ENCODE peak calls at places on chromosomes 2 and 18, in nine cellular contexts. F, M, I, Z, Q, S, E, U and X are unnamed samples.
A peak's percentile ranks its signal among the peaks of the same experiment; 100 is the strongest.

GRCh38 chr2:221097568-221097915 is 474.6 kb downstream of the EPHA4 start:
- DNase-seq in F (peak; percentile 92), M (no peak), I (no peak), Z (no peak), Q (peak; percentile 34), S (peak; percentile 13), E (no peak), U (no peak), X (no peak)

GRCh38 chr2:12424219-12424618 is 292.5 kb upstream of the TRIB2 start:
- DNase-seq in F (no peak), M (no peak), I (no peak), Z (no peak), Q (no peak), S (no peak), E (no peak), U (peak; percentile 40), X (no peak)

GRCh38 chr18:35497006-35497333 is 790 bp downstream of the INO80C start:
- DNase-seq in F (peak; percentile 51), M (no peak), I (no peak), Z (no peak), Q (no peak), S (peak; percentile 29), E (peak; percentile 17), U (no peak), X (no peak)

GRCh38 chr2:109126501-109126860 is 2.5 kb upstream of the SH3RF3 start:
- DNase-seq in F (peak; percentile 92), M (no peak), I (no peak), Z (no peak), Q (peak; percentile 16), S (no peak), E (no peak), U (no peak), X (no peak)

GRCh38 chr2:219369447-219369861 is 18.3 kb downstream of the DNPEP start:
- DNase-seq in F (peak; percentile 69), M (no peak), I (no peak), Z (peak; percentile 69), Q (no peak), S (peak; percentile 44), E (no peak), U (peak; percentile 40), X (no peak)

GRCh38 chr2:152740743-152741328 is 22.4 kb downstream of the ARL6IP6 start:
- DNase-seq in F (peak; percentile 72), M (peak; percentile 42), I (no peak), Z (no peak), Q (no peak), S (no peak), E (peak; percentile 10), U (no peak), X (no peak)

GRCh38 chr18:59446012-59446411 is 86.9 kb upstream of the LMAN1 start:
- DNase-seq in F (peak; percentile 42), M (no peak), I (no peak), Z (no peak), Q (no peak), S (no peak), E (peak; percentile 72), U (no peak), X (no peak)

GRCh38 chr2:19357383-19358241 is 811 bp downstream of the OSR1 start:
- DNase-seq in F (peak; percentile 57), M (no peak), I (no peak), Z (no peak), Q (no peak), S (no peak), E (peak; percentile 51), U (peak; percentile 38), X (no peak)

GRCh38 chr18:5424903-5425302 is 118.9 kb downstream of the EPB41L3 start:
- DNase-seq in F (peak; percentile 65), M (no peak), I (no peak), Z (no peak), Q (no peak), S (no peak), E (peak; percentile 43), U (no peak), X (no peak)

GRCh38 chr2:96427917-96428316 is 77.2 kb downstream of the NEURL3 start:
- DNase-seq in F (peak; percentile 70), M (peak; percentile 82), I (no peak), Z (peak; percentile 40), Q (no peak), S (no peak), E (no peak), U (no peak), X (no peak)

GRCh38 chr2:67571785-67572718 is 174.9 kb downstream of the ETAA1 start:
- DNase-seq in F (peak; percentile 83), M (no peak), I (no peak), Z (no peak), Q (no peak), S (no peak), E (no peak), U (no peak), X (no peak)

GRCh38 chr2:45812039-45812500 is 160.6 kb downstream of the PRKCE start:
- DNase-seq in F (peak; percentile 86), M (no peak), I (no peak), Z (no peak), Q (no peak), S (no peak), E (no peak), U (no peak), X (no peak)

GRCh38 chr18:68764016-68764415 is 33.9 kb upstream of the CCDC102B start:
- DNase-seq in F (peak; percentile 77), M (no peak), I (no peak), Z (no peak), Q (no peak), S (no peak), E (no peak), U (no peak), X (no peak)

GRCh38 chr2:213995400-213996105 is 415.3 kb upstream of the VWC2L start:
- DNase-seq in F (peak; percentile 94), M (peak; percentile 54), I (no peak), Z (no peak), Q (no peak), S (no peak), E (no peak), U (no peak), X (no peak)

GRCh38 chr2:40096360-40096759 is 317.3 kb upstream of the THUMPD2 start:
- DNase-seq in F (peak; percentile 85), M (no peak), I (no peak), Z (no peak), Q (no peak), S (no peak), E (no peak), U (no peak), X (no peak)

GRCh38 chr18:50058731-50059130 is 136.2 kb downstream of the MYO5B start:
- DNase-seq in F (no peak), M (no peak), I (no peak), Z (no peak), Q (no peak), S (no peak), E (no peak), U (no peak), X (no peak)

GRCh38 chr2:207083361-207084080 is 82.2 kb downstream of the KLF7 start:
- DNase-seq in F (no peak), M (no peak), I (no peak), Z (no peak), Q (no peak), S (no peak), E (no peak), U (no peak), X (no peak)
- H3K36me3 ChIP-seq in F (peaks cover 58% of the 10 kb centered on the region), M (no peaks in the 10 kb centered on the region), I (peaks cover 21% of the 10 kb centered on the region), Z (peaks cover 2% of the 10 kb centered on the region), Q (peaks cover 38% of the 10 kb centered on the region), S (peaks cover 60% of the 10 kb centered on the region), E (peaks cover 4% of the 10 kb centered on the region), U (no peaks in the 10 kb centered on the region), X (no peaks in the 10 kb centered on the region)

DNA sequence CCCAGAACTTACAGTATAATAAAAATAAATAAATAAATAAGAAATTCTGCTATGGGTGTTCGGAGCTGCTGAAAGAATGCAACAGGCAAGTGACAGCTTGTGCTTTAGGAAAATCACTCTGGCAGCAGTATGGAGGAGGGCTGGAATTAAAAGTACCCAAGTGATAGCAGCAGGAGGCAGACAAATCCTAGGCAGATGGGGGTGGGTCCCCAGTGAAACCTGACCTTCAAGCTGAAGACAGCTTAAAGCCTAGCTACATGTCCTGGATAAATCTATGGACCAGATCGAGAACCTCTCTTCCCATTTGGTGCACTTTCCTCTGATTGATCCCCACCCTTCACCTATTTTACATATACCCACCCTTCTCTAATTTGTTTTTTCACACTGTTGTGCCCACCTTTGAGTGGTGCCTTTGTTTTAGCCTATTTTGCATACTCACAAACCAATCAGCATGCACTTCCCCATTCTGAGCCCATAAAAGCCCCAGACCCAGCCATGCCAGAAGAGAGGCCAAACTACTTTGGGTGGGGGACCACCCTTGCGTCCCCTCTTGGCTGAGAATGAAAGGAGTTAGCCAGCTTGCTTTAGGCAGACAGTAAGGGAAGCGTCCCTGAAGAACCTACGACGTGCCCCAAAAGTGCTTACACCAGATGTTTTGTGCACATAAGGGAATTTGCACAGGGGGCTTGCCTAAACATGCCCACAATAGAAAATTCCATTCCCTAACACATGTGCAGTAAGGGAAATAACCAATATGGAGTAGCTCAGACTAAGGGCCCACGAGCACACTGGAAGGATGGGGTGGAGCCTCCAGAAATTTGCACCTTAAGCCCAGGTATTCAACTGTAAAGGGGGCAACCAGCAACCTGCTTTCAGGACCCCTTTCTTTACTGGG is 3.0 kb downstream of the METTL8 start:
- DNase-seq in F (no peak), M (no peak), I (no peak), Z (no peak), Q (peak; percentile 47), S (no peak), E (peak; percentile 49), U (no peak), X (no peak)
- H3K9me3 ChIP-seq in F (no peaks in the 10 kb centered on the region), M (peaks cover 10% of the 10 kb centered on the region), I (no peaks in the 10 kb centered on the region), Z (no peaks in the 10 kb centered on the region), Q (peaks cover 5% of the 10 kb centered on the region), S (no peaks in the 10 kb centered on the region), E (no peaks in the 10 kb centered on the region), U (no peaks in the 10 kb centered on the region), X (no peaks in the 10 kb centered on the region)

DNA sequence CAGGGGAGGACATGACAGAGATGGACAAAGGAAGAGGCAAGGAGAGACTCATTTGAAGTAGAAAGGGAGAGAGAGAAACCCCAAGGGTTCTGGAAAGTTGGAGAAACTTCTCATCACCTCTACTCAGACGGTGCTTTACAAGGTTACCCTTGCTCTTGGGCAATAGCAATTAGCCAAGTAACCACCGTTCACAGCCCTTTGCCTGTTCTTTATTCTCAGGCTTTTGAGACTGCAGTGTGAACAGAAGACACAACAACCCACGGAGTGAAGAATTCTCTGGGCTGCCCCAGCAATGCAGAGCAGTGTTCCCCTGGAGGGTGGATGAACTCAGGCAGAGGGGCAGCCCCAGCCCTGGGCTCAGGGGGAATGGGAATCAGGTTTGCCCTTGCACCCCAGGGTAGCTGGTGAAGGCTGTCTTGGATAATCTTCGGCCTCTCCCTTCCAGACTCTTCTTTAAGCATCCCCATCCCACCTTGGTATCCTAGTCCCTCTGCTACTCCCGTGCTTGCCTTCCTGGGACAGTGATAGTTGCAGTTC is 69.1 kb downstream of the MCFD2 start:
- DNase-seq in F (no peak), M (no peak), I (no peak), Z (no peak), Q (no peak), S (no peak), E (no peak), U (no peak), X (no peak)
- H3K4me3 ChIP-seq in F (no peak overlapping the region), M (no peak overlapping the region), I (no peak overlapping the region), Z (no peak overlapping the region), Q (no peak overlapping the region), S (no peak overlapping the region), E (no peak overlapping the region), U (no peak overlapping the region), X (no peak overlapping the region)

DNA sequence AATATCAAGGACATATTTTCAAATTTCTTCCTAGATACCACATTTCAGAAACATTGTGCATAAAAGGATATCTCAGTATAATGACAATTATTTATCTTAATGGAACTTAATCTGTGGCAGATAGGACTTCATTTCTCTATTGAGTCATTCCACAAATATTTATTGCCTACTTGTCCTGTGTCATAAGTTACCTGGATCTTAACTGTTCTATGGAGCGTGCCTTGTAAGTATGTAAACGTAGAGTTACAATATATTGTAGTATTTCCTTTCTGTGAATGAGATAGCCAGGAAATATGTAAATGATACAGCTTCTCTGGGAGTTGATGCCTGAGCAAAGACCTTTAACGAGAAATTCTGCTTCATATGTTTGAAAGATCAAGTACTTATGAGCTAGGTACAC is 2.5 kb downstream of the AGFG1 start:
- DNase-seq in F (no peak), M (no peak), I (no peak), Z (no peak), Q (no peak), S (no peak), E (no peak), U (no peak), X (no peak)
- H3K36me3 ChIP-seq in F (no peaks in the 10 kb centered on the region), M (peaks cover 2% of the 10 kb centered on the region), I (no peaks in the 10 kb centered on the region), Z (no peaks in the 10 kb centered on the region), Q (no peaks in the 10 kb centered on the region), S (no peaks in the 10 kb centered on the region), E (no peaks in the 10 kb centered on the region), U (no peaks in the 10 kb centered on the region), X (no peaks in the 10 kb centered on the region)